ENCODE peak calls at places on chromosomes 4 and X, in five cellular contexts. T is right cardiac atrium, X is A172, K is posterior cingulate gyrus, V is GM13977. W is an unnamed sample.

GRCh38 chr4:106615961-106616360 is 247.4 kb upstream of the GIMD1 start:
- DNase-seq in T (no peak), X (no peak), K (no peak), V (no peak), W (no peak)

GRCh38 chrX:15838017-15838416 is 16.6 kb downstream of the AP1S2 start:
- DNase-seq in T (no peak), X (no peak), K (no peak), V (no peak), W (no peak)

GRCh38 chr4:95219109-95219508 is 329.7 kb downstream of the UNC5C start:
- DNase-seq in T (no peak), X (no peak), K (no peak), V (no peak), W (no peak)

GRCh38 chr4:125097729-125098128 is 217.0 kb upstream of the FAT4 start:
- DNase-seq in T (no peak), X (peak), K (no peak), V (no peak), W (peak)

GRCh38 chr4:177961709-177962380 is 519.6 kb upstream of the AGA start:
- DNase-seq in T (no peak), X (no peak), K (no peak), V (no peak), W (no peak)

GRCh38 chr4:80535551-80535950 is 200.0 kb downstream of the CFAP299 start:
- DNase-seq in T (no peak), X (no peak), K (no peak), V (no peak), W (no peak)

GRCh38 chr4:129064717-129065116 is 28.6 kb downstream of the SCLT1 start:
- DNase-seq in T (no peak), X (no peak), K (no peak), V (no peak), W (no peak)

GRCh38 chr4:99382745-99383360 is 30.3 kb upstream of the ADH1C start:
- DNase-seq in T (no peak), X (no peak), K (no peak), V (no peak), W (no peak)

GRCh38 chr4:67909910-67910905 is 26.4 kb upstream of the TMPRSS11D start:
- DNase-seq in T (no peak), X (no peak), K (no peak), V (no peak), W (no peak)

GRCh38 chrX:102546818-102547493 is 30.4 kb upstream of the TMSB15A start:
- DNase-seq in T (no peak), X (no peak), K (peak), V (no peak), W (no peak)

GRCh38 chr4:55004831-55005230 is 120.6 kb downstream of the KDR start:
- DNase-seq in T (peak), X (no peak), K (no peak), V (no peak), W (no peak)

GRCh38 chr4:8376361-8377102 is 64.0 kb downstream of the ACOX3 start:
- DNase-seq in T (no peak), X (no peak), K (no peak), V (no peak), W (no peak)

GRCh38 chr4:153223935-153224334 is 19.7 kb downstream of the TRIM2 start:
- DNase-seq in T (no peak), X (peak), K (no peak), V (no peak), W (peak)

GRCh38 chr4:122771724-122772123 is 39.2 kb downstream of the BBS12 start:
- DNase-seq in T (no peak), X (no peak), K (no peak), V (no peak), W (no peak)

GRCh38 chrX:95505721-95506120 is 1178.9 kb upstream of the DIAPH2 start:
- DNase-seq in T (no peak), X (no peak), K (no peak), V (no peak), W (no peak)

GRCh38 chrX:100658936-100659335 is 14.9 kb downstream of the SRPX2 start:
- DNase-seq in T (no peak), X (no peak), K (no peak), V (no peak), W (no peak)

GRCh38 chrX:123222920-123223319 is 38.8 kb downstream of the GRIA3 start:
- DNase-seq in T (peak), X (no peak), K (no peak), V (no peak), W (no peak)

GRCh38 chr4:92172203-92172602 is 131.6 kb upstream of the GRID2 start:
- DNase-seq in T (no peak), X (no peak), K (no peak), V (no peak), W (peak)

GRCh38 chrX:151225843-151226242 is 49.5 kb downstream of the GPR50 start:
- DNase-seq in T (no peak), X (no peak), K (no peak), V (no peak), W (peak)

GRCh38 chrX:17584248-17584681 is 153.0 kb upstream of the SCML1 start:
- DNase-seq in T (peak), X (peak), K (no peak), V (no peak), W (no peak)

GRCh38 chr4:34417160-34417559 is 1827.2 kb downstream of the ARAP2 start:
- DNase-seq in T (no peak), X (no peak), K (no peak), V (no peak), W (no peak)

GRCh38 chr4:65651031-65651430 is 19.3 kb downstream of the EPHA5 start:
- DNase-seq in T (no peak), X (no peak), K (no peak), V (no peak), W (no peak)

GRCh38 chrX:120769576-120770341 is 105.9 kb downstream of the CT47B1 start:
- DNase-seq in T (no peak), X (peak), K (no peak), V (peak), W (peak)

GRCh38 chrX:74890676-74891430 is 34.4 kb downstream of the NEXMIF start:
- DNase-seq in T (no peak), X (no peak), K (no peak), V (peak), W (no peak)

GRCh38 chrX:156008915-156009314 is 11.4 kb downstream of the IL9R start:
- DNase-seq in T (no peak), X (no peak), K (no peak), V (no peak), W (no peak)

GRCh38 chrX:13899607-13900006 is 82.7 kb upstream of the GPM6B start:
- DNase-seq in T (no peak), X (peak), K (no peak), V (no peak), W (peak)

GRCh38 chrX:63488546-63489373 is 137.6 kb upstream of the SPIN4 start:
- DNase-seq in T (no peak), X (no peak), K (no peak), V (no peak), W (no peak)

GRCh38 chrX:134718329-134719317 is 60.4 kb upstream of the PLAC1 start:
- DNase-seq in T (peak), X (peak), K (no peak), V (no peak), W (peak)

GRCh38 chrX:24990585-24990984 is 25.2 kb downstream of the ARX start:
- DNase-seq in T (no peak), X (no peak), K (no peak), V (no peak), W (no peak)

GRCh38 chr4:113618205-113618604 is 143.3 kb downstream of the CAMK2D start:
- DNase-seq in T (no peak), X (no peak), K (no peak), V (no peak), W (no peak)

GRCh38 chrX:16771483-16772398 is 14.5 kb upstream of the TXLNG start:
- DNase-seq in T (no peak), X (peak), K (no peak), V (no peak), W (peak)